ENCODE peak calls at places on chromosome 10, in eight cellular contexts. Q, S, X, J, Z, D, I and W are unnamed samples.

GRCh38 chr10:80856186-80856585 is 318.5 kb downstream of the SH2D4B start:
- DNase-seq in Z (no peak), X (no peak), J (no peak), I (no peak), Q (no peak), D (no peak), S (no peak), W (no peak)

GRCh38 chr10:20893297-20893696 is 3.8 kb downstream of the NEBL start:
- DNase-seq in X (no peak), J (no peak), Z (no peak), Q (no peak), D (no peak), I (no peak), S (no peak), W (no peak)

GRCh38 chr10:6678211-6678803 is 98.2 kb upstream of the PRKCQ start:
- DNase-seq in D (peak; percentile 47), Q (peak; percentile 30), X (peak; percentile 12), S (no peak), J (peak; percentile 71), I (no peak), Z (peak; percentile 66), W (peak; percentile 54)

GRCh38 chr10:48456361-48456804 is 148.5 kb downstream of the ARHGAP22 start:
- DNase-seq in J (no peak), X (no peak), I (no peak), D (peak; percentile 41), S (no peak), Z (peak; percentile 32), Q (peak; percentile 81), W (peak; percentile 85)

GRCh38 chr10:6023661-6024333 is 38.4 kb downstream of the IL2RA start:
- DNase-seq in Z (no peak), D (no peak), J (no peak), Q (no peak), I (no peak), X (no peak), S (peak; percentile 23), W (no peak)

GRCh38 chr10:34581871-34582532 is 233.1 kb downstream of the PARD3 start:
- DNase-seq in Z (no peak), S (no peak), J (no peak), X (peak; percentile 83), Q (no peak), D (no peak), I (peak; percentile 36), W (no peak)

GRCh38 chr10:6607778-6608177 is 27.7 kb upstream of the PRKCQ start:
- DNase-seq in X (no peak), Q (peak; percentile 61), J (no peak), Z (no peak), D (peak; percentile 18), I (no peak), S (no peak), W (no peak)

GRCh38 chr10:5524721-5525531 is at the start of gene CALML3:
- DNase-seq in Z (no peak), I (no peak), S (no peak), Q (no peak), D (no peak), X (peak; percentile 88), J (no peak), W (peak; percentile 45)

GRCh38 chr10:74282151-74282852 is 131.3 kb downstream of the ADK start:
- DNase-seq in Q (no peak), Z (no peak), D (no peak), X (no peak), I (peak; percentile 17), S (no peak), J (no peak), W (no peak)

GRCh38 chr10:10542368-10542961 is 475.2 kb upstream of the CELF2 start:
- DNase-seq in S (no peak), X (no peak), I (no peak), J (no peak), Z (no peak), D (no peak), Q (no peak), W (no peak)

GRCh38 chr10:121134711-121135110 is 283.5 kb downstream of the WDR11 start:
- DNase-seq in J (peak; percentile 44), D (no peak), X (no peak), Q (no peak), S (no peak), Z (no peak), I (no peak), W (no peak)

GRCh38 chr10:124341768-124342135 is 77.0 kb downstream of the OAT start:
- DNase-seq in Z (no peak), I (no peak), X (no peak), J (no peak), S (no peak), Q (no peak), D (no peak), W (peak; percentile 97)

GRCh38 chr10:18340496-18341051 is 200.3 kb downstream of the CACNB2 start:
- DNase-seq in X (no peak), Z (no peak), I (no peak), S (no peak), D (no peak), J (no peak), Q (peak; percentile 50), W (no peak)

GRCh38 chr10:85861513-85862197 is 504.9 kb downstream of the GRID1 start:
- DNase-seq in Z (no peak), X (no peak), J (no peak), I (no peak), S (no peak), Q (no peak), D (no peak), W (no peak)

DNA sequence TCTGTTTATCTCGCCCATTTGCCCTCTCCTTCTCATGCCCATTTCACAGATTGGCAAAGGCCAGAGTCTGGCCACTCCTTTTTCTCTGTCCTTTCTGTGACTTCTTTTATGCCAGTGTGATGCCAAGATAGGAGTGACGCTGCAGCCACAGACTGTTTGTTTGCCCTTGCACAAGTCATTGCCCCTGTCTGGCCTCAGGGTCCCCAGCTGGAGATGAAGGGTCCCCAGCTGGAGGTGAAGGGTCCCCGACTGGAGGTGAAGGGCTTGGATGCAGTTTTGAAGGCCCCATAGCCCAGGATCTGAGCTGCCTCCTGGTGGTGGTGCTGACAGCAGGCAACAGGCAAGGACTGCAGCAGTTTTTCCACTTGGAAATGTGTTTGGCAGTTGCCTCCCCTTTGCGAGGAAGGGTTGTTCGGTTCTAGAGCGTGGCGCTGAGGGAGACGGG is 50.8 kb upstream of the SLC29A3 start:
- DNase-seq in D (no peak), J (peak; percentile 63), X (no peak), S (no peak), Z (peak; percentile 68), Q (peak; percentile 68), I (no peak), W (no peak)
- TF ChIP-seq CTCF in D (peak; percentile 45), J (peak; percentile 50), X (peak; percentile 36), S (peak; percentile 55), Z (peak; percentile 71), Q (peak; percentile 54), I (peak; percentile 76), W (peak; percentile 3)

DNA sequence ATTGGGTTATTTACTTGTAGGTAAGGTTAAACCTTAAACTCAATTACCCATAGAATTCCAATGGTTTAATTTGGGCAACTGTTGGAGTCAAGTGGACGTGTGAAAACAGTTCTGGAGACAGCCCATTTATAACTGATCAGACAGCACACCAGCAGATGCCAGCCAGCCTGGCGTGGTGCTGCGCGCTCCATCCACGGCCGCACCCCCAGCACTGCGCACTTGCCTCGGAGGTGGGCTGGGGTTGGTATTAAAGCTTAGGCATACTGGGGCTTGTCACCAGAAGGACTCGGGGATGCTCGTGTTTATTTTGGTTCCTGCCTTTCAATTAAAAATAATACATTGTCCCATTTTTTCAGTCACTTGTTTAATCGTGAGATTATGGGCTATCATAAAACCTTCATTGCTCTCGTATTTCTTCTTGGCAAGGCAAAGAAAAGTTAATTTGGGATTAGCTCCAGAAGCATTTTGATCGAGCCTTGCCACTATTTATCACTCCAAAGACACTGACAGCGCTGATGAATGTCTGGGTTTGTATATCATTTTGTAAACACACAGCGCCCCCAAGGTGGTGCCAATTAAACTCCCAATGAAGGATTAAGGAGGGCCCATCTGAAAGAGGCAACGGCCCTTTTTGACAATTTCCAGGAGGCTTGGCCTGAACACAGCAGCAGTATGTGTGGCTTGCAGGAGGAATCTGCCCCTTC is 204.4 kb upstream of the CXCL12 start:
- DNase-seq in Z (no peak), X (no peak), S (no peak), J (no peak), D (no peak), I (no peak), Q (no peak), W (no peak)
- TF ChIP-seq CTCF in Z (no peak), X (no peak), S (no peak), J (no peak), D (no peak), I (no peak), Q (no peak), W (no peak)

DNA sequence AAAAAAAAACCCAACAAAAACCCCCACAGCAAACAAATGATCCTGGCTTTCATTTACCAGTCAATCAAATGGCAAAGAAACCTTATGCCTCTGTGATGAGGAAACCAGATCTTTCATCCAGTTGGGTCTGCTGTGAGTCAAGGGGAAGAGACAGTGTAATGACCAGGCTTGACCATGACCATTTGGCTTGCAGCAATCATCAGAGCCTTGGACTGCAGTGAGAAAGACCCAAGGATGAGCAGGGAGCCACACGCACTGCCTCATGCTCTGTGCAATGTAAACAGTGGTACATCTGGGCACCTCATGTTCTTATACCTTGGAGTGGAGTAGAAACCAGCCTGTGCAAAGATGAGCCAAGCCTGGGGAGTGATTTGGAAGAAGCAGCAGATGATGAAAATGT is 284.7 kb upstream of the HABP2 start:
- DNase-seq in S (no peak), Q (no peak), Z (no peak), J (no peak), D (no peak), I (no peak), X (no peak), W (no peak)
- TF ChIP-seq CTCF in S (no peak), Q (no peak), Z (no peak), J (no peak), D (no peak), I (no peak), X (no peak), W (no peak)

DNA sequence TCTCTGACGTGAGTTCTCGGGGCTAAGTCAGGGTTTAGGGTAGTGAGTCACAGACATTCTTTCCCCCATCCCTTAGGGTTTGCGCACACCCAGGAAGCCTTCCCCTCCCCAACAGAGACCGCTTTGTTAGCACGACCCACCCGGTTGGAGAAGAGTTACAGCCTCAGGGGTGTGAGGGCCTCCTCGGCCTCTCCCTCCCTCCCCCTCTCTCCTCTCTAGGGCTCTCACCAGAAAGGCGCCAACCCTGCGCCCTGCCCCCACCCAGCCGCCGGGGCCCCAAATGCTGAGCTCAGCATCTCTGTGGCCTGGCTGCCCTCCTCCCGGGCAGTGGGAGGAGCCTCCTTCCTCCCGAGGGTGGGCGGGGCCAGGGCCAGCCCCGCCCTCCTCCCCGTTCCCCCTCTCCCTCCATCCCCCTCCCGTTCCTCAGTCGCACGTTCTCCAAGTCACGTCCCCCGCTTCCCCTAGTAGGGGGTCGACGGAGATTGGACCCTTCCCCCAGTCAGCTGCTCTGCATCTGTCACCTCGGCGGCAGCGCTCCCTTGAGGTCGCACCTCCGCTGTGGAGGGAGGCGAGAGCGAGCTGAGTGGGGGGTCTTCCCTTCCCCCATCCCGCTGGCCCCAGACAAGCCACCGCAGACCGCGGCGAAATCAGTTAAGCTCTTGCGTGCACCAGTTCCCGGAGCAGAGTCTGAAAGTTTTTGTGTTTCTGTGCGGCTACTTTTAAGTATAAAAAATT is 13.0 kb upstream of the DDIT4 start:
- DNase-seq in Z (peak; percentile 97), I (no peak), D (peak; percentile 85), X (peak; percentile 98), J (peak; percentile 96), Q (peak; percentile 91), S (no peak), W (peak; percentile 88)
- TF ChIP-seq CTCF in Z (peak; percentile 28), I (peak; percentile 19), D (no peak), X (no peak), J (no peak), Q (no peak), S (no peak), W (no peak)